ENCODE peak calls at places on chromosome 14, in eight cellular contexts. I, R, J, C, E, K, T and V are unnamed samples.
A peak's percentile ranks its signal among the peaks of the same experiment; 100 is the strongest.

GRCh38 chr14:50018236-50019210 is 97.8 kb downstream of the VCPKMT start:
- DNase-seq in I (no peak), R (peak; percentile 29), J (no peak), C (no peak), E (no peak), K (no peak), T (peak; percentile 43), V (no peak)

GRCh38 chr14:74569826-74570591 is 42.0 kb downstream of the LTBP2 start:
- DNase-seq in I (no peak), R (peak; percentile 76), J (no peak), C (no peak), E (no peak), K (no peak), T (no peak), V (peak; percentile 69)

GRCh38 chr14:83294941-83295340 is 1761.3 kb upstream of the SEL1L start:
- DNase-seq in I (no peak), R (peak; percentile 9), J (no peak), C (no peak), E (no peak), K (no peak), T (peak; percentile 61), V (no peak)

GRCh38 chr14:57487771-57488170 is 5.9 kb downstream of the CCDC198 start:
- DNase-seq in I (no peak), R (no peak), J (no peak), C (no peak), E (no peak), K (no peak), T (peak; percentile 25), V (no peak)

GRCh38 chr14:91889477-91890211 is 22.3 kb upstream of the TC2N start:
- DNase-seq in I (no peak), R (no peak), J (no peak), C (no peak), E (no peak), K (no peak), T (no peak), V (peak; percentile 82)

GRCh38 chr14:53496668-53497067 is 343.5 kb upstream of the DDHD1 start:
- DNase-seq in I (no peak), R (no peak), J (no peak), C (no peak), E (no peak), K (no peak), T (no peak), V (no peak)

GRCh38 chr14:24411468-24412454 is 13.0 kb downstream of the NYNRIN start:
- DNase-seq in I (no peak), R (peak; percentile 72), J (no peak), C (peak; percentile 78), E (no peak), K (no peak), T (peak; percentile 60), V (no peak)

GRCh38 chr14:33765251-33765650 is 185.6 kb downstream of the EGLN3 start:
- DNase-seq in I (no peak), R (no peak), J (no peak), C (no peak), E (no peak), K (no peak), T (no peak), V (no peak)

GRCh38 chr14:101125719-101126375 is 222.3 kb upstream of the RTL1 start:
- DNase-seq in I (no peak), R (no peak), J (peak; percentile 2), C (no peak), E (no peak), K (no peak), T (no peak), V (no peak)

GRCh38 chr14:64556526-64556925 is 6.8 kb downstream of the PPP1R36 start:
- DNase-seq in I (no peak), R (peak; percentile 86), J (no peak), C (no peak), E (peak; percentile 65), K (no peak), T (peak; percentile 96), V (no peak)

GRCh38 chr14:103801459-103801858 is 45.9 kb downstream of the PPP1R13B start:
- DNase-seq in I (no peak), R (peak; percentile 53), J (no peak), C (no peak), E (no peak), K (no peak), T (peak; percentile 76), V (no peak)

GRCh38 chr14:50106178-50106577 is 10.2 kb downstream of the VCPKMT start:
- DNase-seq in I (no peak), R (no peak), J (no peak), C (no peak), E (no peak), K (no peak), T (no peak), V (no peak)

GRCh38 chr14:95835331-95835730 is 41.3 kb upstream of the TUNAR start:
- DNase-seq in I (no peak), R (no peak), J (no peak), C (no peak), E (no peak), K (no peak), T (no peak), V (no peak)

GRCh38 chr14:36646664-36647416 is 14.8 kb upstream of the PAX9 start:
- DNase-seq in I (no peak), R (no peak), J (no peak), C (no peak), E (no peak), K (no peak), T (peak; percentile 27), V (peak; percentile 89)

GRCh38 chr14:72416892-72417291 is 477.0 kb downstream of the DPF3 start:
- DNase-seq in I (peak; percentile 81), R (no peak), J (no peak), C (peak; percentile 55), E (no peak), K (no peak), T (no peak), V (no peak)

GRCh38 chr14:102538598-102539543 is 29.3 kb upstream of the ANKRD9 start:
- DNase-seq in I (no peak), R (peak; percentile 39), J (no peak), C (no peak), E (no peak), K (no peak), T (no peak), V (no peak)

DNA sequence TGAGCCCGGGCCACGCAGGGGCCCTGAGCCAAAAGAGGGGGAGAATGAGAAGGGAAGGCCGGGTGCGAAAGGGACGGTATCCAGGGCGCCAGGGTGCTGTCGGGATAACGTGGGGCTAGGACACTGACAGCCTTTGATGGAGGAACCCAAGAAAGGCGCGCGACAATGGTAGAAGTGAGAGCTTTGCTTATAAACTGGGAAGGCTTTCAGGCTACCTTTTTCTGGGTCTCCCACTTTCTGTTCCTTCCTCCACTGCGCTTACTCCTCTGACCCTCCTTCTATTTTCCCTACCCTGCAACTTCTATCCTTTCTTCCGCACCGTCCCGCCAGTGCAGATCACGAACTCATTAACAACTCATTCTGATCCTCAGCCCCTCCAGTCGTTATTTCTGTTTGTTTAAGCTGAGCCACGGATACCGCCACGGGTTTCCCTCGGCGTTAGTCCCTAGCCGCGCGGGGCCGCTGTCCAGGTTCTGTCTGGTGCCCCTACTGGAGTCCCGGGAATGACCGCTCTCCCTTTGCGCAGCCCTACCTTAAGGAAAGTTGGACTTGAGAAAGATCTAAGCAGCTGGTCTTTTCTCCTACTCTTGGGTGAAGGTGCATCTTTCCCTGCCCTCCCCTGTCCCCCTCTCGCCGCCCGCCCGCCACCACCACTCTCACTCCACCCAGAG is 3.0 kb downstream of the SSTR1 start:
- DNase-seq in I (no peak), R (peak; percentile 73), J (no peak), C (no peak), E (no peak), K (no peak), T (peak; percentile 72), V (peak; percentile 73)
- H3K4me3 ChIP-seq in I (no peak overlapping the region), R (peak overlapping the region; percentile 55), J (no peak overlapping the region), C (peak overlapping the region; percentile 45), E (peak overlapping the region; percentile 65), K (no peak overlapping the region), T (peak overlapping the region; percentile 85), V (peak overlapping the region; percentile 57)

GRCh38 chr14:75986439-75986765 is 839 bp downstream of the IFT43 start:
- DNase-seq in I (no peak), R (no peak), J (no peak), C (no peak), E (no peak), K (no peak), T (peak; percentile 28), V (no peak)

GRCh38 chr14:75981826-75982723 is at the start of gene TGFB3:
- DNase-seq in I (peak; percentile 49), R (peak; percentile 97), J (peak; percentile 80), C (peak; percentile 87), E (peak; percentile 85), K (peak; percentile 70), T (peak; percentile 92), V (peak; percentile 95)

GRCh38 chr14:75985618-75986438 is at the start of gene IFT43:
- DNase-seq in I (peak; percentile 60), R (peak; percentile 78), J (peak; percentile 95), C (peak; percentile 94), E (no peak), K (peak; percentile 69), T (peak; percentile 73), V (peak; percentile 96)

GRCh38 chr14:75982724-75983358 is 1.0 kb upstream of the TGFB3 start:
- DNase-seq in I (peak; percentile 33), R (peak; percentile 80), J (no peak), C (no peak), E (peak; percentile 38), K (peak; percentile 46), T (peak; percentile 78), V (peak; percentile 85)

DNA sequence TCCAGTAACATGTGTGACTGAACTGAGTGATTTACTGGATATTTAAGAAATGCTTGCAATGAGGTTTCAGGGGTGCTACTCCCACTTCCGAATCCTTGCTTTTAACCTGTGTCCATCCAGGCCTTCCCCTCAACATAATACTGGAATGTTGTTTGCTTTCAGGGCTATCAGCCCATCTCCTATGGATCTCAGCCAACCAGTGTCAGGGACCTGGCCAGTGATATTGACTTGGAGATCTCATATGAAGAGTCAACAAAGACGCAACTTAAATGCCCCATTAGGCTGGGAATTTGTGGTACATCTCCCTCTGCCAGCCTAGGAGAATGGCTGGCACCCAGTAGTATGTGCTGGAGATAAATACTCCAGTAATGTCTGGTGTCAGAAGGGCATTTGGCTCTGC is 889 bp upstream of the IFT43 start:
- DNase-seq in I (no peak), R (no peak), J (no peak), C (no peak), E (no peak), K (no peak), T (no peak), V (no peak)
- H3K4me3 ChIP-seq in I (no peak overlapping the region), R (no peak overlapping the region), J (no peak overlapping the region), C (no peak overlapping the region), E (no peak overlapping the region), K (no peak overlapping the region), T (no peak overlapping the region), V (no peak overlapping the region)

DNA sequence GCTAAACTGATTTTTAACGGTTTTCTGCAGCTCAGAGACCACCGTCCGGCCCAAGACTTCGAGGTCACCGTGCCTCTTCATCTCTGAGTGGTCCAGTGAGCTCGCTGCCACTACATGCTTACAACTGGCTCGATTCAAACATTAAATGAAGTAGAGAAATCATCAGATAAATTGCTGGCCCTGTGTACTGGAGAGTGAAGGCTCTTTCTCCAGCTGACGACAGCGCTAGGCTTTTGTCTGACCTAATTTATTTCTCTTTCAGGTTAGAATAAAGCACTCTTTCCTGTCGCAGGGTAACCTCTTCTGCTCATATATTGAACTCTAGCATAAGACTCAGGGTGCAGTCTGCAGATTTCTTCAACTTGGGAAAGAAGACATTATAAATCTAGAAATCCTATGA is 6.4 kb downstream of the BCL11B start:
- DNase-seq in I (no peak), R (no peak), J (peak; percentile 29), C (no peak), E (no peak), K (no peak), T (no peak), V (no peak)
- H3K4me3 ChIP-seq in I (no peak overlapping the region), R (no peak overlapping the region), J (peak overlapping the region; percentile 87), C (no peak overlapping the region), E (no peak overlapping the region), K (no peak overlapping the region), T (no peak overlapping the region), V (no peak overlapping the region)

GRCh38 chr14:89953602-89954001 is 928 bp downstream of the EFCAB11 start:
- DNase-seq in I (no peak), R (no peak), J (no peak), C (no peak), E (no peak), K (no peak), T (no peak), V (no peak)
- H3K4me3 ChIP-seq in I (peak overlapping the region; percentile 74), R (no peak overlapping the region), J (no peak overlapping the region), C (no peak overlapping the region), E (peak overlapping the region; percentile 20), K (no peak overlapping the region), T (peak overlapping the region; percentile 92), V (no peak overlapping the region)